ENCODE peak calls at places on chromosomes 1 and 21, in five cellular contexts. J is esophagus squamous epithelium, N is H1, G is RWPE2, E is type B pancreatic cell. A is an unnamed sample.

GRCh38 chr1:58887059-58887458 is 103.2 kb upstream of the JUN start:
- DNase-seq in J (no peak), E (no peak), N (no peak), G (no peak), A (no peak)

GRCh38 chr1:193537266-193538003 is 351.0 kb upstream of the B3GALT2 start:
- DNase-seq in N (no peak), E (no peak), J (no peak), G (no peak), A (no peak)

GRCh38 chr21:34946385-34947121 is 102.5 kb downstream of the RUNX1 start:
- DNase-seq in N (no peak), E (no peak), J (no peak), G (no peak), A (no peak)

GRCh38 chr21:37006521-37007291 is at the start of gene RIPPLY3:
- DNase-seq in N (peak), G (no peak), J (no peak), E (no peak), A (peak)

GRCh38 chr1:201791775-201792166 is 37.2 kb upstream of the IPO9 start:
- DNase-seq in J (no peak), N (no peak), G (no peak), E (no peak), A (no peak)

GRCh38 chr1:232655041-232655745 is 25.3 kb upstream of the SIPA1L2 start:
- DNase-seq in G (no peak), E (no peak), N (no peak), J (no peak), A (no peak)

GRCh38 chr1:21217812-21218596 is 41.3 kb upstream of the EIF4G3 start:
- DNase-seq in J (no peak), G (no peak), N (peak), E (peak), A (peak)

GRCh38 chr1:212595229-212595628 is 13.3 kb upstream of the ATF3 start:
- DNase-seq in N (no peak), G (no peak), E (peak), J (no peak), A (no peak)

GRCh38 chr1:38835230-38835827 is 24.2 kb downstream of the RRAGC start:
- DNase-seq in E (no peak), N (no peak), G (no peak), J (no peak), A (no peak)

GRCh38 chr1:63746129-63746864 is 27.5 kb upstream of the ROR1 start:
- DNase-seq in J (no peak), G (no peak), N (peak), E (no peak), A (no peak)

GRCh38 chr1:77143529-77144121 is 75.6 kb downstream of the PIGK start:
- DNase-seq in E (no peak), J (no peak), G (no peak), N (no peak), A (no peak)

GRCh38 chr1:87437663-87438295 is 109.1 kb downstream of the LMO4 start:
- DNase-seq in J (no peak), N (no peak), G (no peak), E (no peak), A (no peak)

GRCh38 chr1:150760003-150760402 is 5.6 kb downstream of the CTSS start:
- DNase-seq in J (no peak), N (no peak), E (no peak), G (no peak), A (no peak)

GRCh38 chr1:45796381-45796780 is 7.0 kb upstream of the MAST2 start:
- DNase-seq in J (no peak), G (no peak), E (no peak), N (no peak), A (no peak)

GRCh38 chr1:45792744-45793143 is 10.7 kb upstream of the MAST2 start:
- DNase-seq in N (no peak), J (no peak), G (no peak), E (no peak), A (no peak)

GRCh38 chr1:45789601-45790000 is 13.8 kb upstream of the MAST2 start:
- DNase-seq in E (no peak), N (no peak), J (no peak), G (no peak), A (no peak)

GRCh38 chr1:45796946-45797345 is 6.5 kb upstream of the MAST2 start:
- DNase-seq in N (no peak), E (no peak), G (no peak), J (no peak), A (no peak)

GRCh38 chr1:45793942-45794604 is 9.3 kb upstream of the MAST2 start:
- DNase-seq in N (no peak), G (no peak), J (no peak), E (no peak), A (no peak)
- TF ChIP-seq CTCF in N (no peak), G (no peak), J (no peak), E (no peak), A (no peak)

GRCh38 chr1:176826265-176826664 is 338.2 kb downstream of the ASTN1 start:
- DNase-seq in N (no peak), G (no peak), J (no peak), E (no peak), A (no peak)

GRCh38 chr1:176815621-176816020 is 348.9 kb downstream of the ASTN1 start:
- DNase-seq in G (no peak), E (no peak), J (no peak), N (no peak), A (no peak)

GRCh38 chr1:176816232-176816631 is 348.3 kb downstream of the ASTN1 start:
- DNase-seq in N (no peak), E (no peak), G (no peak), J (no peak), A (no peak)

DNA sequence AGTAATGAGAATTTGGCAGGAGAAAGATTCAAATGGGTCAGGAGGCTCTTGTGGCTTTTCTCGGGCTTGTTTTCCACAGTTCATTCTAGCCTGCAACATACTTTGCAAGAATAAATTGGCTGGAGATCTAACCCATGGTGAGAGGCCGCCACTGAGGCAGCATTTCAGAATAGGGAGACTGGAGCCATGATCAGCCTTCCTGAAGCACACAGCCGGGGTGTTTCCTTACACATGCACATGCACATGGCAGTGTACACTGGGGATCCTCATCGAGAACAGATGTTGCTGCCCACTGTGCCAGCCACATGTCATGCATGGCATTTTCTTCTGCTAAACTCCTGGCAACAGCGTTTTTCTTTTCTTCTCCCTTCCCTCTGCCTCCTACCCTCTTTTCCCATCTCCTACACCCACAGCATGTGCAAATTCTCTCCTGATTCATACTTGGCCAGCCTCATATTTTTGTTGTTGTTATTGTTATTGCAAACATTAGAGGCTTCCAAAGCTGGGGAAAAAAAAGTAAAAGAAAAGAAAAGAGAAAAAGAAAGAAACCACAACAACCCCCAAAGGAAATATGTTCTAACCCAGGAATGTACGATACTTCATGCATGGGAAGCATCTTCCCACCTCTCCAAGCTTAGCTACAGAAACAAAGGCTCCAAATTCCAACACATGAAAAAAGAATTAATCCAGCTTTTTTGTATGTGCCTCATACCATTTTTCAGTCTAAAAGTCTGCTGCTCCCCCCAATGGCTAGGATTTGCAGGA is 344.0 kb downstream of the ASTN1 start:
- DNase-seq in G (no peak), J (no peak), E (no peak), N (no peak), A (no peak)
- TF ChIP-seq CTCF in G (no peak), J (no peak), E (no peak), N (no peak), A (no peak)

DNA sequence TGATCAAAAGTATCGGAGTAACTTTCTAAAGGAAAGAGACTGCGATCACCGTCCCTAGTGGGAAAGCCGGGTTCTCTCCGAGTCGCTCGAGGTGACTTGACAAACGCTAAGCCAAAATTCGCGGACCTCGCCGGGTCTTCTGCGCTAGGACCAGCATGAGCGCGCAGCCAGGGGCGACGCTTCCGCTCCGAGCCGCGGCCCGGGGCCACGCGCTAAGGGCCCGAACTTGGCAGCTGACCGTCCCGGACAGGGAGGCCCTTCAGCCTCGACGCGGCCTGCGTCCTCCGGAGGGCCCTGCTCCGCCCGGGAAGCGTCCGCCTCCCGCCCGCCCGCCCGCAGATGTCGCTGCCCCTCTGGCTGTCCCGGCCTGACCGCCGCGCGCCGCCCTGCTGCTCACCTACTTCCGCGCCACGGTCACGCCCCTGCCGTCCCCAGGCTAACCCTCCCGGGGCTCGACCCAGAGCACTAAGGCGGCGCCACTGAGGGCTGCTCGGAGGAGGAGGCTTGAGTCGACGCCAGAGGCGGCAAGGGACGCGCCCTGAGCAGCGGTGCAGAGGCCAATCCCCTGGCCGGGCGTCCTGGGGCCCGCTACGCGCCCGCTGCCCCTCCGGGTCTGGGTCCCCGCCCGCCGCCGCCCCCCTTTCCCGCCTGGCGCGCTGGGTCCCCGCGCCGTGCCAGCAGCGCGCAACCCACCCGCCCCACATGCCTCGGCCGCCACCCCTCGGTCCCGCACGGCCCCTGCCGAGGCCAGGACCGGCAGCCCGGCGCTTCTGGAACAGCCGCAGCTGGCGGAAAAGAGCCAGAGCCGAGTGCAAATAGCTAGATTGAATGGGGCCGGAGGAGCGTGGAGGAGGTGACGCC is 896 bp upstream of the DUSP10 start:
- DNase-seq in N (peak), G (peak), E (peak), J (peak), A (peak)
- TF ChIP-seq CTCF in N (no peak), G (peak), E (peak), J (peak), A (no peak)

GRCh38 chr1:2546515-2547209 is 9.5 kb upstream of the TNFRSF14 start:
- DNase-seq in E (no peak), J (peak), G (peak), N (peak), A (peak)
- TF ChIP-seq CTCF in E (no peak), J (no peak), G (no peak), N (no peak), A (no peak)

GRCh38 chr1:8460132-8460544 is 142.2 kb downstream of the SLC45A1 start:
- DNase-seq in G (no peak), N (no peak), E (no peak), J (no peak), A (no peak)
- TF ChIP-seq CTCF in G (no peak), N (peak), E (peak), J (no peak), A (peak)

GRCh38 chr1:244920911-244921310 is 56.6 kb upstream of the HNRNPU start:
- DNase-seq in N (no peak), E (no peak), J (no peak), G (no peak), A (no peak)

GRCh38 chr1:244919320-244920282 is 55.3 kb upstream of the HNRNPU start:
- DNase-seq in J (no peak), G (no peak), E (no peak), N (no peak), A (no peak)

GRCh38 chr1:244917271-244917670 is 52.9 kb upstream of the HNRNPU start:
- DNase-seq in E (no peak), J (no peak), N (no peak), G (no peak), A (no peak)

GRCh38 chr1:244915736-244916135 is 51.4 kb upstream of the HNRNPU start:
- DNase-seq in G (no peak), E (no peak), N (no peak), J (no peak), A (no peak)

DNA sequence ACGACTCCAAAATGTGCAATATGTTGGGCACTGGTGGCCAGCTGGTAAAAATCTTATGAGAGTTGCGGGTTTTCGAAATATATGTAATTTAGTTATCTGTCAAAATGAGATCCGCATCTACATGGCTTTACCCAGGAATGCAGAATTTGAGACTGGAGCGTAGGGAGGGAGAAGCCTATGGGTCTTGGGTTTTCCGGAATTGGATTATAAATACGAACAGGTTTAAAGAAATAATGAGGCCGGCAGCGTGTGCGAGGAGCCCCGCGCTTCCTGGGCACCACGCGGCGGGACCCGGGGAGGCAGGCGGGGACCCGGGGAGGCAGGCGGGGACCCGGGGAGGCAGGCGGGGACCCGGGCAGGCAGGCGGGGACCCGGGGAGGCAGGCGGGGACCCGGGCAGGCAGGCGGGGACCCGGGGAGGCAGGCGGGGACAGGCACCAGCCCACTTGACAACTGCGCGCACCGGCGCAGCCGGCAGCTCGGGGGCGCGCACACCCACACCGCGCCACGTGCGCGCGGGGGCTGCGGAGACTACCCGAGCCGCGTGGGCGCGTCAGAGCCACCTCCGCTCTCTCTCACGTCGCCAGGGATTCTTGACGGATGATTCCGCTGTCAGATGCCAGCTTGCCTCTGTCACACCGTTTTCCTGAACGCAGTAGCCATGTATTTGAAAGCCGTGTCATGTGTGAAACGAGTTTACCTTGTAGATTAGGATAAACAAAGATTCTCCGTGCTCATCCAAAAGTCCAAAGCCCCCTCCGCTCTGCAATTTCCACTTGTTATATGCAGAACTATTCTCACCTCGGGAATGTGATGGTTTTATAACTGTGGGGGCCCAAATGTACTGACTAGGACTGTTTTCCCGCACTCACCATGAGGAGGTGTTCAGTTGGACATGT is 54.3 kb upstream of the HNRNPU start:
- DNase-seq in E (no peak), J (no peak), G (no peak), N (peak), A (peak)
- TF ChIP-seq CTCF in E (no peak), J (no peak), G (no peak), N (no peak), A (no peak)

DNA sequence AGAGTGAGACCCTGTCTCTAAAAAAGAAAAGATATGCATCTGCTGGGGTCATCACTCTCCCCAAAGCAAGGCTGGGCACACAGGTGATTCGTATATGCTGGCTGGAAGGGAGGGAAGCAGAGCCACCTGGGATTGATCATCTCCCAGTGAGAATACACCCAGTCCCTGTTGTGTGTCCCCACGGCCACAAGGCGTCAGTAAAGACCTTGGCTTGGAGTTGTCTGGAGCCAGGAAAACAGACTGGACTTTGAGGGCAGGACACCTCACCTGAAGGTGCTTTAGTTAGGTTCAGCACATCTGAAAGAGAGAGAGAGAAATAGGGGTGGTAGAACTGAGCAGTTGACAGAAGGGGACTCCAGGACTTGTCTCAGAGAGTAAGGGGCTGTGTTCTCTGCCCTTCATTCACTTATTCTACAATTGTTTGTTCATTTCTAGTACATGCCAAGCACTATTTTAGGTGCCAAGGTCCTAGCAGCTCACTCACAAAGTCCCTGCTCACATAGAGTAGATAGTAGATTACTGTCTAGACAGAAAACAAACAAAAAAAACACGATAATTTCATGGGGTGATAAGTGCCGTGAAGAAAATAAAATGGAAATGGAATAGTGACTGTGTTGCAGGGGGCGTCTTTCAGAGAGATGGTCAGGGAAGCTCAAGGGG is 13.5 kb downstream of the CITED4 start:
- DNase-seq in J (no peak), N (peak), E (no peak), G (no peak), A (peak)
- TF ChIP-seq CTCF in J (peak), N (peak), E (peak), G (peak), A (peak)

DNA sequence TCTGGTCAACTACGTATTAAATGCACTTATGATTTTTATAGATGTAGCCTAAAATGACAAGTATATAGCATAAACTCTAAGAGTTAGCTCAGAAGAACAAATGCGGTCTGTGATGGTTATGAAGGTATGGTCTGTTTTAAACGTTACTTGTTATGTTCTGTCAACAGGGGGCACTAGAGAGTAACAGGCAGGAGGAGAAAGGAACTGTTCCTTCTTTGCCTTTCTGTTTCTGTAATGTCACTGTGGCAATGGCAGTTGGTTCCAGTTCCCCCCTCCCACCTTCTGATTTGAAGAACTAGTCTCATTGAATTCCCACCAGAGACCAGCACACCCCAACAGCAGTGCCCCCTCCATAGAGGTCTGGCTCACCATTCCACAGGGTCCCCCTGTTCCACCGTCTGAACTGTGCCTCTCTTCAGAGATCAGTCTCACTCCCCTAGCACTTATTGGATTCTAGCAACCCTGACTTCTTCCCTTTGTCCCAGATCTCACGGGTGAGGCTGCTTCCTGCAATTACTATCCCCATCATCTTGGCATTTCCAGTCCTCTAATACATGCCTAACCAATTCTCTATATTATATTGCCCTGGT is 14.0 kb downstream of the KRTAP24-1 start:
- DNase-seq in N (peak), E (no peak), J (no peak), G (no peak), A (no peak)
- TF ChIP-seq CTCF in N (peak), E (peak), J (no peak), G (no peak), A (peak)

DNA sequence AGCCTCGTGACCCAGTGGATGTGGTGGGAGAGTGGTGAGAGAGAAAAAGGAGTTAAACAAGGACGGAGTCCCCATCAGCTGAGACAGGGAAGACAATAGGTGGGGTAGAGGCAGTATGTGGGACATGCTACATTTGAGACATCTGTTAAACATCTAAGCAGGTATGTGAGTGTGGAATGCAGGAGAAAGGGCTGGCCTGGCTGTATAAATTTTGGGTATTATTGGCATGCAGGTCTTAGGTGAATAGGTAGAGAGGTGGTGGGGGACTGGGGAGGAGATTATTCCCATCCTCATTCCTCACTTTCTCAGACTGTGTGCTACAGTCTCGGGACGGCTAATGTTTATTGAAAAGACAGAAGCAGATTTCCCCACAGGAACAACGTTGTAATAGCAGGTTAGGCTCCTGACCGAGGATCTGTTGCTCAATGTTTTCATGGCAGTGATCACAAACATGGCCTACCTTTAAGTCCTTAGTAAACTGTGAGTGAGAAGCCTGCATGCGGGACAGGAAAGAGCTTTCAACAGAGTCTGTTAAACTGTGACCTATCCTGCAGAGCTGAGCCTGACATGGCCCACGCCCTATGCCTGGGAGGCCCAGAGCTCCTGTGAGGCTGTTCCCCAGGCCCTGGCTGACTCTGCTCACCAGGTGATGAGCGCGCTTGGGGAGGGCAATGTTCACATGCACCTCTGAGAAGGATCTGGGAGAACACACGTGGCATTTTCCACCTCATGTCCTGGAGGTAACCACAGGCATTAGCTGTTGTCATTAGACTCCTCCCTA is 16.5 kb downstream of the VSIG8 start:
- DNase-seq in N (no peak), E (no peak), J (no peak), G (no peak), A (no peak)
- TF ChIP-seq CTCF in N (no peak), E (no peak), J (no peak), G (no peak), A (no peak)

GRCh38 chr21:41832230-41833137 is 46.7 kb downstream of the PRDM15 start:
- DNase-seq in E (no peak), N (no peak), G (no peak), J (no peak), A (no peak)
- TF ChIP-seq CTCF in E (no peak), N (peak), G (no peak), J (no peak), A (no peak)